ENCODE peak calls at places on chromosome 17, in seven cellular contexts. D is HepG2, F is testis, T is SJSA1, B is breast epithelium, Z is heart left ventricle, G is pancreas. E is an unnamed sample.

GRCh38 chr17:59651346-59651745 is 31.7 kb downstream of the CLTC start:
- DNase-seq in D (no peak), F (no peak), T (peak), B (no peak), Z (no peak), G (no peak), E (no peak)

GRCh38 chr17:45022655-45023339 is 28.6 kb downstream of the DCAKD start:
- DNase-seq in D (no peak), F (no peak), T (no peak), B (no peak), Z (no peak), G (no peak), E (no peak)

GRCh38 chr17:68640601-68641000 is 39.4 kb upstream of the FAM20A start:
- DNase-seq in D (no peak), F (no peak), T (no peak), B (no peak), Z (no peak), G (no peak), E (no peak)

GRCh38 chr17:39186481-39187002 is 10.9 kb downstream of the CACNB1 start:
- DNase-seq in D (no peak), F (no peak), T (no peak), B (no peak), Z (no peak), G (no peak), E (no peak)

GRCh38 chr17:71033336-71033735 is 864.0 kb downstream of the KCNJ2 start:
- DNase-seq in D (no peak), F (no peak), T (no peak), B (no peak), Z (no peak), G (no peak), E (no peak)

GRCh38 chr17:40293363-40293762 is 5.7 kb downstream of the CDC6 start:
- DNase-seq in D (no peak), F (peak), T (no peak), B (no peak), Z (no peak), G (no peak), E (no peak)

GRCh38 chr17:39167492-39167891 is 1.5 kb upstream of the ARL5C start:
- DNase-seq in D (no peak), F (no peak), T (no peak), B (no peak), Z (no peak), G (no peak), E (no peak)

GRCh38 chr17:78240839-78241238 is 9.4 kb downstream of the TMEM235 start:
- DNase-seq in D (no peak), F (no peak), T (no peak), B (no peak), Z (no peak), G (no peak), E (no peak)

GRCh38 chr17:77197115-77197514 is 56.3 kb downstream of the SEC14L1 start:
- DNase-seq in D (no peak), F (no peak), T (no peak), B (no peak), Z (no peak), G (no peak), E (no peak)

GRCh38 chr17:16150251-16150859 is 65.0 kb downstream of the NCOR1 start:
- DNase-seq in D (no peak), F (no peak), T (peak), B (no peak), Z (no peak), G (no peak), E (peak)

GRCh38 chr17:2239882-2240430 is 63.6 kb downstream of the SMG6 start:
- DNase-seq in D (no peak), F (peak), T (peak), B (no peak), Z (peak), G (no peak), E (peak)

GRCh38 chr17:78532311-78532710 is 44.9 kb downstream of the DNAH17 start:
- DNase-seq in D (no peak), F (no peak), T (no peak), B (no peak), Z (no peak), G (peak), E (no peak)

GRCh38 chr17:43822566-43823190 is 10.3 kb downstream of the MPP3 start:
- DNase-seq in D (no peak), F (no peak), T (no peak), B (no peak), Z (peak), G (no peak), E (no peak)

GRCh38 chr17:40949406-40949805 is 12.0 kb upstream of the KRT23 start:
- DNase-seq in D (peak), F (peak), T (no peak), B (no peak), Z (no peak), G (no peak), E (no peak)

GRCh38 chr17:64662774-64663367 is 764 bp upstream of the SMURF2 start:
- DNase-seq in D (no peak), F (no peak), T (no peak), B (no peak), Z (no peak), G (no peak), E (no peak)

GRCh38 chr17:48995332-48995870 is 1.8 kb upstream of the IGF2BP1 start:
- DNase-seq in D (no peak), F (no peak), T (peak), B (no peak), Z (no peak), G (no peak), E (no peak)

GRCh38 chr17:48997827-48998556 is 807 bp downstream of the IGF2BP1 start:
- DNase-seq in D (no peak), F (no peak), T (no peak), B (no peak), Z (no peak), G (no peak), E (no peak)

GRCh38 chr17:48997103-48997826 is at the start of gene IGF2BP1:
- DNase-seq in D (peak), F (no peak), T (peak), B (no peak), Z (no peak), G (peak), E (peak)

GRCh38 chr17:48995871-48996695 is 1.1 kb upstream of the IGF2BP1 start:
- DNase-seq in D (peak), F (peak), T (peak), B (no peak), Z (no peak), G (no peak), E (no peak)

GRCh38 chr17:48996696-48997102 is 486 bp upstream of the IGF2BP1 start:
- DNase-seq in D (no peak), F (no peak), T (no peak), B (no peak), Z (no peak), G (no peak), E (no peak)
- H3K4me3 ChIP-seq in D (peak), F (peak), T (peak), B (no peak), Z (no peak), G (no peak), E (peak)

GRCh38 chr17:31721291-31722025 is 137.6 kb downstream of the COPRS start:
- DNase-seq in D (no peak), F (no peak), T (no peak), B (no peak), Z (no peak), G (no peak), E (no peak)
- H3K27ac ChIP-seq in D (no peak), F (no peak), T (peak), B (no peak), Z (peak), G (no peak), E (no peak)

GRCh38 chr17:82097187-82097918 is 683 bp downstream of the FASN start:
- DNase-seq in D (no peak), F (peak), T (peak), B (no peak), Z (no peak), G (peak), E (peak)
- H3K4me3 ChIP-seq in D (peak), F (peak), T (peak), B (peak), Z (peak), G (peak), E (peak)

GRCh38 chr17:80855968-80856862 is 135.4 kb upstream of the CHMP6 start:
- DNase-seq in D (peak), F (no peak), T (peak), B (no peak), Z (peak), G (peak), E (peak)
- H3K27ac ChIP-seq in D (no peak), F (no peak), T (peak), B (peak), Z (no peak), G (no peak), E (peak)

GRCh38 chr17:74216505-74216904 is 3.1 kb downstream of the TTYH2 start:
- DNase-seq in D (no peak), F (no peak), T (no peak), B (no peak), Z (no peak), G (no peak), E (no peak)
- H3K4me3 ChIP-seq in D (no peak), F (no peak), T (no peak), B (no peak), Z (no peak), G (no peak), E (no peak)

GRCh38 chr17:33166472-33166871 is 126.6 kb downstream of the ASIC2 start:
- DNase-seq in D (no peak), F (no peak), T (no peak), B (no peak), Z (no peak), G (no peak), E (no peak)
- H3K27ac ChIP-seq in D (no peak), F (no peak), T (no peak), B (no peak), Z (no peak), G (no peak), E (no peak)